ENCODE peak calls at places on chromosomes 1 and 21, in six cellular contexts. D is endothelial cell of umbilical vein, L is fibroblast of pulmonary artery, C is mammary epithelial cell, I is glutamatergic neuron, Y is epithelial cell of proximal tubule. U is an unnamed sample.

GRCh38 chr1:45552309-45552708 is 1.7 kb downstream of the AKR1A1 start:
- DNase-seq in Y (no peak), I (no peak), D (no peak), L (no peak), C (peak), U (no peak)

GRCh38 chr1:150558761-150559626 is 9.8 kb downstream of the ADAMTSL4 start:
- DNase-seq in L (peak), D (peak), C (no peak), Y (no peak), I (peak), U (peak)

GRCh38 chr21:37348664-37349063 is 17.9 kb upstream of the DYRK1A start:
- DNase-seq in I (no peak), D (peak), C (no peak), Y (no peak), L (no peak), U (no peak)

GRCh38 chr1:201954263-201955008 is 867 bp upstream of the TIMM17A start:
- DNase-seq in I (no peak), D (no peak), L (no peak), C (no peak), Y (no peak), U (no peak)

GRCh38 chr1:151994956-151995355 is 1.3 kb upstream of the S100A10 start:
- DNase-seq in I (no peak), D (peak), L (peak), Y (peak), C (peak), U (no peak)

GRCh38 chr21:31804008-31804394 is 68.8 kb upstream of the HUNK start:
- DNase-seq in D (no peak), I (no peak), C (no peak), Y (no peak), L (no peak), U (no peak)

GRCh38 chr1:6911974-6912373 is 126.7 kb downstream of the CAMTA1 start:
- DNase-seq in C (no peak), Y (peak), D (peak), L (peak), I (no peak), U (no peak)

GRCh38 chr1:246591047-246591446 is 24.8 kb downstream of the CNST start:
- DNase-seq in I (no peak), D (no peak), Y (no peak), L (no peak), C (no peak), U (no peak)

GRCh38 chr1:109275706-109276345 is 7.1 kb downstream of the PSRC1 start:
- DNase-seq in Y (no peak), L (no peak), I (no peak), C (peak), D (no peak), U (no peak)

GRCh38 chr1:31626451-31627202 is 9.1 kb downstream of the HCRTR1 start:
- DNase-seq in D (no peak), C (peak), Y (no peak), I (peak), L (peak), U (no peak)

GRCh38 chr1:10975567-10976326 is 36.7 kb upstream of the TARDBP start:
- DNase-seq in Y (peak), D (no peak), I (no peak), C (peak), L (peak), U (no peak)

GRCh38 chr1:118783095-118783758 is 204.9 kb downstream of the TBX15 start:
- DNase-seq in D (no peak), C (no peak), Y (no peak), L (no peak), I (no peak), U (no peak)

GRCh38 chr21:16522512-16522911 is 792.7 kb downstream of the USP25 start:
- DNase-seq in I (no peak), C (no peak), D (no peak), Y (no peak), L (peak), U (no peak)

GRCh38 chr1:246219508-246220030 is 287.5 kb downstream of the SMYD3 start:
- DNase-seq in C (peak), D (no peak), Y (no peak), I (peak), L (no peak), U (peak)

GRCh38 chr1:37288900-37289299 is 185.5 kb upstream of the ZC3H12A start:
- DNase-seq in D (no peak), C (no peak), Y (no peak), L (no peak), I (no peak), U (no peak)

GRCh38 chr1:90504509-90504908 is 212.6 kb downstream of the BARHL2 start:
- DNase-seq in C (no peak), D (no peak), L (no peak), I (no peak), Y (no peak), U (no peak)

GRCh38 chr1:15843826-15844572 is 3.5 kb upstream of the SPEN start:
- DNase-seq in C (no peak), I (no peak), D (no peak), L (no peak), Y (no peak), U (no peak)

GRCh38 chr1:192763243-192763642 is 45.6 kb upstream of the RGS2 start:
- DNase-seq in Y (no peak), C (peak), L (peak), D (no peak), I (no peak), U (no peak)

GRCh38 chr1:240844466-240844865 is 232.5 kb upstream of the GREM2 start:
- DNase-seq in L (no peak), I (no peak), D (no peak), Y (no peak), C (no peak), U (no peak)

GRCh38 chr1:246602194-246602593 is 35.9 kb downstream of the CNST start:
- DNase-seq in L (no peak), D (no peak), C (no peak), Y (no peak), I (no peak), U (no peak)

GRCh38 chr1:72366473-72366872 is 84.1 kb upstream of the NEGR1 start:
- DNase-seq in L (peak), Y (peak), I (no peak), D (peak), C (peak), U (no peak)

GRCh38 chr21:45632897-45633260 is 10.6 kb upstream of the PCBP3 start:
- DNase-seq in Y (no peak), C (no peak), D (no peak), L (no peak), I (no peak), U (no peak)

GRCh38 chr21:36422279-36423098 is 37.3 kb downstream of the CHAF1B start:
- DNase-seq in L (peak), Y (no peak), C (peak), I (peak), D (peak), U (peak)

GRCh38 chr1:188669715-188670114 is 1807.9 kb downstream of the BRINP3 start:
- DNase-seq in L (peak), Y (no peak), I (no peak), C (peak), D (peak), U (no peak)

GRCh38 chr1:20981903-20982695 is 194.6 kb downstream of the EIF4G3 start:
- DNase-seq in D (peak), Y (peak), I (no peak), C (peak), L (peak), U (no peak)

GRCh38 chr1:242120432-242120831 is 121.5 kb upstream of the MAP1LC3C start:
- DNase-seq in D (no peak), I (no peak), Y (no peak), C (no peak), L (no peak), U (no peak)

DNA sequence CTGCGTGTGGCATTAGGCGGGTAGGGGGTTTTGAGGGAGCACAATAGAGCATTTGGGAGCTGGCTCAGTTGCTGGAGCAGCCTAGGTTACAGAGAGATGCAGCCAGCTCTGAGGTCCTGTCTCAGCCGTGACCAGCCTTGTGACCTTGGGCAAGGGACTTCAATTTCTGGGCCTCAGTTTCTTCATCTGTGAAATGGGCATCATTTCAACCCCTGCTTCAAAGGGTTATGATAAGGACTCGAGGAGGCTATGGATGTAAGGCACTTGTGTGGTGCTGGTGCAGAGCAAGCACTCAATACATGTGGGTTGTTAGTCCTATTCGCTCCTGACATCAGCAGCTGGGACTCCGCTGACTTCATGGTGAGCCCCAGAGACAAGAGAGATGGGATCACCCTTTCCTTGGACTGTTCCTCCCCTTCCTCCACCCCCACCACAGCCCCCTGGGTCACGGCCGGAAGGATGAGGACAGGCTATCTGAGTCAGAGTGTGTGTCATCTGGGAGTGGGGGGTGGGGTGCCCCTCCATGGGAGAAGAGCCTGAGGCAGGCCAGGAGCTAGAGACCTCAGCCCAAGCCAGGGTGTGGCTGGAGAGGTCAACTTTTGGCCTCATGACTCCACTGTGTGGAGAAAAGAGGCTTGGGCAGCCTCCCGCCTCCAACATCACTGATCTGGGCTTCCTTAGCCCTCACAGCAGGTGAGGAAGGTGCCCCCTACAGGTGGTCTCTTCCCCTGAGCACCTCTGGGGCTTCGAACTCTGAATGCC is 71.4 kb upstream of the ZBTB40 start:
- DNase-seq in Y (no peak), L (no peak), I (no peak), D (no peak), C (no peak), U (no peak)
- TF ChIP-seq CTCF in Y (peak), L (no peak), I (no peak), D (no peak), C (no peak), U (no peak)

DNA sequence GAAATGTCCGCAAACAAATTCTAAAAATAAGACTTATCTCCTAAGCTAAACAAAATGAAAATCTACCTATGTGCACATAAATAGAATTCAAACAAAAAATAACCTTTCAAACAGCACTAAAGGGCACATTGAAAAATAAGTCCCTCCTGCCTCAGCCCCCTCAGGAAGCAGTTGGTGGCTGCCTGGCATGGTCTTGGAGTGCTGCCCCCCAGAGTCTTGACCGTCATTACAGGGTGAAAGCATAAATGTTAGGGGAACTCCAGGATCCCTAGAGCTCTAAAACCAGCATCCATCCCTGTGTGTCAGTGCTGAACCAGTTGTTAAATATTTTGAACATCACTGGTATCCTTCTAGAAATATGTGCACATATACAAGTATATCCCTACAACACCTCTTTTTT is 6.5 kb upstream of the NPL start:
- DNase-seq in Y (no peak), L (no peak), D (no peak), I (peak), C (no peak), U (no peak)
- TF ChIP-seq CTCF in Y (no peak), L (peak), D (no peak), I (peak), C (no peak), U (peak)

GRCh38 chr1:8312235-8313218 is 5.4 kb upstream of the SLC45A1 start:
- DNase-seq in L (no peak), Y (no peak), D (no peak), C (no peak), I (no peak), U (no peak)

GRCh38 chr1:8318436-8318835 is 522 bp downstream of the SLC45A1 start:
- DNase-seq in D (no peak), L (no peak), Y (no peak), I (no peak), C (no peak), U (no peak)

GRCh38 chr1:8317647-8318360 is at the start of gene SLC45A1:
- DNase-seq in D (peak), Y (no peak), C (peak), L (peak), I (peak), U (no peak)

GRCh38 chr1:8314346-8315280 is 3.3 kb upstream of the SLC45A1 start:
- DNase-seq in Y (peak), I (peak), C (peak), D (peak), L (peak), U (no peak)

DNA sequence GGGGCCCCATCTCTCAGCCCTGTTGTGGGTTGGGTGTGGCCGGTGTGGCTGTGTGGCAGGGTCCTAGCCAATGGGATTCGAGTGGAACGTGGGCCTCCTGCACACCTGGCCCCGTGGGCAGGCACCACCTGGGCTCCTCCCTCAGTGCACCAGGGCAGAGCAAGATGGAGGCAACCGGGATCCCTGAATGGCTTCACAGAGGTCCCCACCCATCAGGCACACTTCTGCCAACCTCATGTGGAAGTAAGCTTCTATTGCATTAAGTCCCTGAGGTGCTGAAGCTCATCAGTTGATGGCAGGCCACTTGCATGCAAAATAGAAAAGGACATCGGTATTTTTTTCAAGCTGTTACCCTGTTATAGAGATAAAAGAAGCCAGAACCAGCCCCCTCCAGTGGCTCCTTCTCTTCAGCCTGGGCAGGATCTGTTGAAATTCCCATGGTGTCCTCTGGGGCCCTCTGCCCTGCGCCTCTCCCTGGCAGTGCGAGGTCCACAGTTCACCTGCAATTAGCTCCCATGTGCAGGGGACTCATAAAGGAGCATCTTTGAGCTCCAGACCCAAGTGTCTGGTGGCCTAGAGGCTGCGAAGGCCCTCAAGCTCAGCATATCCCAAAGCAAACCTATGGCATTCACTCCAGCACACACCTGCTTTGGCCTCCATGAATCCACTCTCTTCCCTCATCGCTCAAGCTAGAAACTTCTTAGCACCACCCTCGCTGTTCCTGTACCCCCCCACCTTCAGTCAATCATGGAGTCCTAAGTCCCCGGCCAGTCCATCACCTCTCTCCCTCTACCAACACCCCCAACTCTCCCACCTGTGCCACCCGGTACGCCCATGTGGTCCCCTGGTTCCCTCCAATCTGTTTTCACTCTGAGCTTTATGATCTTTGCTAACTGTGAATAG is 2.1 kb upstream of the SLC45A1 start:
- DNase-seq in L (no peak), Y (no peak), I (no peak), C (no peak), D (no peak), U (no peak)
- TF ChIP-seq CTCF in L (peak), Y (peak), I (peak), C (no peak), D (no peak), U (peak)

GRCh38 chr1:85606414-85606800 is 25.8 kb downstream of the CCN1 start:
- DNase-seq in L (no peak), D (no peak), C (peak), I (no peak), Y (no peak), U (no peak)
- TF ChIP-seq CTCF in L (no peak), D (no peak), C (peak), I (no peak), Y (no peak), U (no peak)

GRCh38 chr21:38511662-38512243 is 13.5 kb upstream of the ERG start:
- DNase-seq in L (no peak), C (no peak), I (no peak), Y (no peak), D (no peak), U (no peak)
- TF ChIP-seq CTCF in L (no peak), C (peak), I (no peak), Y (peak), D (no peak), U (peak)

U was measured in chondrocyte.